ENCODE peak calls at places on chromosome 2, in six cellular contexts. One of them, this sample, is unnamed.

GRCh38 chr2:20141806-20142205 is 83.1 kb downstream of the SDC1 start:
- DNase-seq in HCT116: no peak
- DNase-seq in fibroblast of lung: no peak
- DNase-seq in MM.1S: no peak
- DNase-seq in endodermal cell: no peak
- DNase-seq in endothelial cell of umbilical vein: no peak
- DNase-seq in this sample: no peak

GRCh38 chr2:238129166-238130010 is 9.1 kb upstream of the KLHL30 start:
- DNase-seq in MM.1S: no peak
- DNase-seq in HCT116: no peak
- DNase-seq in fibroblast of lung: no peak
- DNase-seq in endodermal cell: no peak
- DNase-seq in endothelial cell of umbilical vein: no peak
- DNase-seq in this sample: no peak

GRCh38 chr2:191316246-191316645 is 71.0 kb downstream of the MYO1B start:
- DNase-seq in fibroblast of lung: peak; percentile 34
- DNase-seq in endothelial cell of umbilical vein: no peak
- DNase-seq in MM.1S: no peak
- DNase-seq in HCT116: no peak
- DNase-seq in endodermal cell: no peak
- DNase-seq in this sample: no peak

GRCh38 chr2:176152350-176153181 is 1.2 kb downstream of the HOXD4 start:
- DNase-seq in endothelial cell of umbilical vein: no peak
- DNase-seq in MM.1S: no peak
- DNase-seq in fibroblast of lung: no peak
- DNase-seq in endodermal cell: peak; percentile 56
- DNase-seq in HCT116: no peak
- DNase-seq in this sample: no peak

GRCh38 chr2:43400508-43400907 is 174.1 kb upstream of the ZFP36L2 start:
- DNase-seq in MM.1S: no peak
- DNase-seq in fibroblast of lung: peak; percentile 40
- DNase-seq in endodermal cell: no peak
- DNase-seq in endothelial cell of umbilical vein: no peak
- DNase-seq in HCT116: no peak
- DNase-seq in this sample: no peak

GRCh38 chr2:144237845-144238637 is 281.9 kb downstream of the ZEB2 start:
- DNase-seq in fibroblast of lung: no peak
- DNase-seq in endothelial cell of umbilical vein: no peak
- DNase-seq in endodermal cell: no peak
- DNase-seq in MM.1S: no peak
- DNase-seq in HCT116: no peak
- DNase-seq in this sample: no peak

GRCh38 chr2:26429779-26430654 is 28.3 kb downstream of the DRC1 start:
- DNase-seq in fibroblast of lung: no peak
- DNase-seq in MM.1S: no peak
- DNase-seq in endodermal cell: no peak
- DNase-seq in HCT116: no peak
- DNase-seq in endothelial cell of umbilical vein: peak; percentile 14
- DNase-seq in this sample: no peak

GRCh38 chr2:19426941-19427340 is 68.5 kb upstream of the OSR1 start:
- DNase-seq in MM.1S: no peak
- DNase-seq in HCT116: no peak
- DNase-seq in endothelial cell of umbilical vein: no peak
- DNase-seq in fibroblast of lung: no peak
- DNase-seq in endodermal cell: no peak
- DNase-seq in this sample: no peak

GRCh38 chr2:190578158-190579057 is 43.9 kb upstream of the NEMP2 start:
- DNase-seq in fibroblast of lung: peak; percentile 89
- DNase-seq in MM.1S: no peak
- DNase-seq in endothelial cell of umbilical vein: no peak
- DNase-seq in endodermal cell: no peak
- DNase-seq in HCT116: peak; percentile 24
- DNase-seq in this sample: peak; percentile 86

GRCh38 chr2:136057023-136057801 is 60.7 kb downstream of the CXCR4 start:
- DNase-seq in endothelial cell of umbilical vein: no peak
- DNase-seq in endodermal cell: no peak
- DNase-seq in HCT116: no peak
- DNase-seq in fibroblast of lung: no peak
- DNase-seq in MM.1S: peak; percentile 89
- DNase-seq in this sample: no peak

GRCh38 chr2:145592362-145592761 is 1072.4 kb upstream of the ZEB2 start:
- DNase-seq in endodermal cell: no peak
- DNase-seq in HCT116: no peak
- DNase-seq in endothelial cell of umbilical vein: no peak
- DNase-seq in MM.1S: no peak
- DNase-seq in fibroblast of lung: no peak
- DNase-seq in this sample: no peak

GRCh38 chr2:219521066-219521880 is 7.0 kb downstream of the ASIC4 start:
- DNase-seq in endothelial cell of umbilical vein: no peak
- DNase-seq in MM.1S: no peak
- DNase-seq in endodermal cell: peak; percentile 94
- DNase-seq in fibroblast of lung: peak; percentile 41
- DNase-seq in HCT116: no peak
- DNase-seq in this sample: no peak

GRCh38 chr2:69694894-69695849 is 46.8 kb upstream of the ANXA4 start:
- DNase-seq in HCT116: no peak
- DNase-seq in fibroblast of lung: peak; percentile 76
- DNase-seq in MM.1S: no peak
- DNase-seq in endodermal cell: no peak
- DNase-seq in endothelial cell of umbilical vein: no peak
- DNase-seq in this sample: no peak

GRCh38 chr2:69692424-69692823 is 48.9 kb upstream of the AAK1 start:
- DNase-seq in endothelial cell of umbilical vein: no peak
- DNase-seq in MM.1S: no peak
- DNase-seq in HCT116: no peak
- DNase-seq in endodermal cell: no peak
- DNase-seq in fibroblast of lung: peak; percentile 28
- DNase-seq in this sample: no peak

GRCh38 chr2:69693059-69693458 is 48.9 kb upstream of the ANXA4 start:
- DNase-seq in MM.1S: no peak
- DNase-seq in fibroblast of lung: no peak
- DNase-seq in HCT116: no peak
- DNase-seq in endothelial cell of umbilical vein: no peak
- DNase-seq in endodermal cell: no peak
- DNase-seq in this sample: no peak

GRCh38 chr2:69693472-69694450 is 48.2 kb upstream of the ANXA4 start:
- DNase-seq in HCT116: no peak
- DNase-seq in fibroblast of lung: no peak
- DNase-seq in endothelial cell of umbilical vein: no peak
- DNase-seq in endodermal cell: no peak
- DNase-seq in MM.1S: no peak
- DNase-seq in this sample: no peak

GRCh38 chr2:69695850-69696216 is 46.1 kb upstream of the ANXA4 start:
- DNase-seq in MM.1S: no peak
- DNase-seq in endodermal cell: no peak
- DNase-seq in fibroblast of lung: no peak
- DNase-seq in HCT116: no peak
- DNase-seq in endothelial cell of umbilical vein: no peak
- DNase-seq in this sample: no peak
- H3K4me3 ChIP-seq in MM.1S: no peak overlapping the region
- H3K4me3 ChIP-seq in endodermal cell: no peak overlapping the region
- H3K4me3 ChIP-seq in fibroblast of lung: no peak overlapping the region
- H3K4me3 ChIP-seq in HCT116: no peak overlapping the region
- H3K4me3 ChIP-seq in endothelial cell of umbilical vein: no peak overlapping the region
- H3K4me3 ChIP-seq in this sample: no peak overlapping the region

GRCh38 chr2:174171686-174172445 is 76.5 kb downstream of the OLA1 start:
- DNase-seq in endodermal cell: no peak
- DNase-seq in MM.1S: no peak
- DNase-seq in endothelial cell of umbilical vein: no peak
- DNase-seq in HCT116: no peak
- DNase-seq in fibroblast of lung: no peak
- DNase-seq in this sample: no peak

GRCh38 chr2:174176898-174177297 is 71.4 kb downstream of the OLA1 start:
- DNase-seq in MM.1S: no peak
- DNase-seq in endothelial cell of umbilical vein: no peak
- DNase-seq in fibroblast of lung: no peak
- DNase-seq in HCT116: no peak
- DNase-seq in endodermal cell: no peak
- DNase-seq in this sample: no peak

GRCh38 chr2:174172802-174173355 is 75.5 kb downstream of the OLA1 start:
- DNase-seq in HCT116: no peak
- DNase-seq in fibroblast of lung: no peak
- DNase-seq in endodermal cell: no peak
- DNase-seq in MM.1S: no peak
- DNase-seq in endothelial cell of umbilical vein: no peak
- DNase-seq in this sample: no peak

GRCh38 chr2:174180165-174180724 is 68.1 kb downstream of the OLA1 start:
- DNase-seq in HCT116: no peak
- DNase-seq in MM.1S: no peak
- DNase-seq in endodermal cell: no peak
- DNase-seq in fibroblast of lung: no peak
- DNase-seq in endothelial cell of umbilical vein: peak; percentile 37
- DNase-seq in this sample: no peak

DNA sequence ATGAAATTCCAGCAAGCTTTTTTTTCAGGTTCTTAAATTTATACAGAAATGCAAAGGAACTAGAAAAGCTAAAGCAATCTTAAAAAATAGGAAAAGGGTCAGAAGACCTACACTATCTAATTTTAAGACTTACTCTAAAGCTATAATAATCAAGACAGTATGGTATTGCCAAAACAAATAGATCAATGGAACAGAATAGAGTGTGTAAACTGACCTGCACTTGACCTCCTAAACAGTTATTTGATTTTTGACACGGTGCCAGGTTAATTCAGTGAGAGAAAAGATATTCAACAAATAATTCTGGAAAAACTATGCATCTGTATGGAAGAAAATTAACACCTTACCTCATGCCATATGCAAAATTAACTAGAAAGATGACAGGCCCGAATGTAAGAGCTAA is 73.6 kb downstream of the OLA1 start:
- DNase-seq in MM.1S: no peak
- DNase-seq in endodermal cell: no peak
- DNase-seq in endothelial cell of umbilical vein: peak; percentile 9
- DNase-seq in HCT116: no peak
- DNase-seq in fibroblast of lung: no peak
- DNase-seq in this sample: no peak
- H3K9me3 ChIP-seq in MM.1S: no peaks in the 10 kb centered on the region
- H3K9me3 ChIP-seq in endodermal cell: peaks cover 45% of the 10 kb centered on the region
- H3K9me3 ChIP-seq in endothelial cell of umbilical vein: no peaks in the 10 kb centered on the region
- H3K9me3 ChIP-seq in HCT116: peaks cover 12% of the 10 kb centered on the region
- H3K9me3 ChIP-seq in fibroblast of lung: no peaks in the 10 kb centered on the region
- H3K9me3 ChIP-seq in this sample: no peaks in the 10 kb centered on the region

GRCh38 chr2:11129598-11130449 is 25.4 kb upstream of the SLC66A3 start:
- DNase-seq in fibroblast of lung: no peak
- DNase-seq in endodermal cell: peak; percentile 97
- DNase-seq in MM.1S: peak; percentile 87
- DNase-seq in endothelial cell of umbilical vein: no peak
- DNase-seq in HCT116: peak; percentile 65
- DNase-seq in this sample: peak; percentile 90
- H3K9ac ChIP-seq in fibroblast of lung: no peak overlapping the region
- H3K9ac ChIP-seq in endodermal cell: peak overlapping the region; percentile 27
- H3K9ac ChIP-seq in MM.1S: peak overlapping the region; percentile 27
- H3K9ac ChIP-seq in endothelial cell of umbilical vein: no peak overlapping the region
- H3K9ac ChIP-seq in HCT116: peak overlapping the region; percentile 61
- H3K9ac ChIP-seq in this sample: peak overlapping the region; percentile 74

GRCh38 chr2:235430366-235431083 is 63.3 kb upstream of the AGAP1 start:
- DNase-seq in HCT116: no peak
- DNase-seq in MM.1S: no peak
- DNase-seq in endodermal cell: peak; percentile 16
- DNase-seq in endothelial cell of umbilical vein: no peak
- DNase-seq in fibroblast of lung: no peak
- DNase-seq in this sample: no peak
- H3K4me3 ChIP-seq in HCT116: no peak overlapping the region
- H3K4me3 ChIP-seq in MM.1S: no peak overlapping the region
- H3K4me3 ChIP-seq in endodermal cell: no peak overlapping the region
- H3K4me3 ChIP-seq in endothelial cell of umbilical vein: no peak overlapping the region
- H3K4me3 ChIP-seq in fibroblast of lung: no peak overlapping the region
- H3K4me3 ChIP-seq in this sample: no peak overlapping the region

GRCh38 chr2:80396276-80396675 is 91.7 kb upstream of the LRRTM1 start:
- DNase-seq in endothelial cell of umbilical vein: no peak
- DNase-seq in MM.1S: no peak
- DNase-seq in endodermal cell: no peak
- DNase-seq in HCT116: no peak
- DNase-seq in fibroblast of lung: no peak
- DNase-seq in this sample: no peak
- H3K9me3 ChIP-seq in endothelial cell of umbilical vein: peaks cover 2% of the 10 kb centered on the region
- H3K9me3 ChIP-seq in MM.1S: no peaks in the 10 kb centered on the region
- H3K9me3 ChIP-seq in endodermal cell: peaks cover 8% of the 10 kb centered on the region
- H3K9me3 ChIP-seq in HCT116: peaks cover 8% of the 10 kb centered on the region
- H3K9me3 ChIP-seq in fibroblast of lung: no peaks in the 10 kb centered on the region
- H3K9me3 ChIP-seq in this sample: no peaks in the 10 kb centered on the region

DNA sequence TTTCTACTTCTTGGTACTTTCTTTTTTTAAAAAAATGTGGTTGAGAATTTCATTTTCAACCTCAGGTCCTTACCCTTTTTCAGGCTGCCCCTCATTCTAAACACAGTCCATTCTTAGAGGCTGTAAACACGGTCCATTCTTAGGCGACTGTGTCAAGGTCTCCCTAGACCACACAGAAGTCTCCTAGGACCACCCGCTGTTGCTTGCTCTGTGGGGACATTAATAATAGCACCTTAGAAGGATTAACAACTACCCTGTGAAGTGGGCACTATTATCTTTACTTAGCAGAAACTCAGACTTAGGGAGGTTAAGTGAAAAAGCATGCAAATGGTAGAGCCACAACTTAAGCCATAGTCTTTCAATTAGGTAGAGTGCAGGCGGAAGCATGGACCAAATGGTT is 91.7 kb downstream of the RBMS1 start:
- DNase-seq in HCT116: no peak
- DNase-seq in endodermal cell: peak; percentile 63
- DNase-seq in fibroblast of lung: no peak
- DNase-seq in MM.1S: no peak
- DNase-seq in endothelial cell of umbilical vein: no peak
- DNase-seq in this sample: no peak
- H3K9ac ChIP-seq in HCT116: no peak overlapping the region
- H3K9ac ChIP-seq in endodermal cell: no peak overlapping the region
- H3K9ac ChIP-seq in fibroblast of lung: no peak overlapping the region
- H3K9ac ChIP-seq in MM.1S: no peak overlapping the region
- H3K9ac ChIP-seq in endothelial cell of umbilical vein: no peak overlapping the region
- H3K9ac ChIP-seq in this sample: no peak overlapping the region

DNA sequence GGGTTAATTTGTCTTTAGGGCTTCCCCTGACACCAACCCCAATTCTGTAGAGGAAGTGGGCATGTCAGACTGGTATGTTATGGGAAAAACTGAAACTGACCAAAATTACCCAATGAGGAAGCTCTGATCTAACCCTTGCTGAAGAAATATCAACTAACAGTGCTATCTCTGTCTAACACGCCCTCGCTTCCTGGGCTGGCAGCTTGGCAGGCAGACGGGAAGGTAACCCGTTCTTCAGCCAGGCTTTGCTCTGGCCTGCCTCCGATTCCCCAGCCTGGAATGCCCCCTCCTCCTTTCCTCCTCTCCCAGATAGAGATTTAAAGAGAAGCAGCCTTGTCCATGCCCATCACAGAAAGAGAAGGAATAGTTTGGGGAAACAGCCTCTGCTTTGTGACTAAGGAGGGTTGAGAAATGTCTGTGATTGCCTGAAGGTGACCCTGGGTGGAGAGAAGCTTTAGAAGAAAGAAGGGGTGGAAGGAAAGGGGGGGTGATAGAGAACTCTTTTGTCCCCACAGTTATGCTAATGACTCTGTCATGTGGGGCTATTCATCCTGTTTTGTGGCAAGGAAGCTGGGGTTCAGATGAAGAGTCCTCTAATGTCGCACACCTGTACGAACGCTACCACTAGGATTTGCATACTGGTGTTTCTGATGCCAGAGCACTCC is 15.4 kb downstream of the HK2 start:
- DNase-seq in endodermal cell: peak; percentile 57
- DNase-seq in HCT116: no peak
- DNase-seq in endothelial cell of umbilical vein: peak; percentile 44
- DNase-seq in fibroblast of lung: no peak
- DNase-seq in MM.1S: peak; percentile 89
- DNase-seq in this sample: peak; percentile 70
- H3K4me3 ChIP-seq in endodermal cell: no peak overlapping the region
- H3K4me3 ChIP-seq in HCT116: no peak overlapping the region
- H3K4me3 ChIP-seq in endothelial cell of umbilical vein: no peak overlapping the region
- H3K4me3 ChIP-seq in fibroblast of lung: no peak overlapping the region
- H3K4me3 ChIP-seq in MM.1S: peak overlapping the region; percentile 59
- H3K4me3 ChIP-seq in this sample: no peak overlapping the region

This sample was measured in colonic mucosa.